ENCODE peak calls at places on chromosomes 1 and 21, in eight cellular contexts. One of them, this sample, is unnamed. For H3K9me3, the result is how much of the 10 kb centered on the place peaks cover.

GRCh38 chr1:179090923-179091322 is 9.1 kb downstream of the TOR3A start:
- DNase-seq in colonic mucosa: no peak
- DNase-seq in heart left ventricle: no peak
- DNase-seq in cardiac muscle cell: no peak
- DNase-seq in gastrocnemius medialis: no peak
- DNase-seq in K562: no peak
- DNase-seq in mammary epithelial cell: no peak
- DNase-seq in effector memory CD4-positive, alpha-beta T cell: no peak
- DNase-seq in this sample: no peak

GRCh38 chr1:98410082-98410481 is 251.4 kb upstream of the SNX7 start:
- DNase-seq in colonic mucosa: no peak
- DNase-seq in heart left ventricle: no peak
- DNase-seq in cardiac muscle cell: no peak
- DNase-seq in gastrocnemius medialis: no peak
- DNase-seq in K562: no peak
- DNase-seq in mammary epithelial cell: no peak
- DNase-seq in effector memory CD4-positive, alpha-beta T cell: no peak
- DNase-seq in this sample: no peak

GRCh38 chr1:240070188-240070587 is 21.5 kb upstream of the FMN2 start:
- DNase-seq in colonic mucosa: no peak
- DNase-seq in heart left ventricle: no peak
- DNase-seq in cardiac muscle cell: no peak
- DNase-seq in gastrocnemius medialis: no peak
- DNase-seq in K562: no peak
- DNase-seq in mammary epithelial cell: no peak
- DNase-seq in effector memory CD4-positive, alpha-beta T cell: no peak
- DNase-seq in this sample: no peak

GRCh38 chr1:53125122-53125521 is 17.3 kb downstream of the SLC1A7 start:
- DNase-seq in colonic mucosa: no peak
- DNase-seq in heart left ventricle: no peak
- DNase-seq in cardiac muscle cell: no peak
- DNase-seq in gastrocnemius medialis: no peak
- DNase-seq in K562: no peak
- DNase-seq in mammary epithelial cell: no peak
- DNase-seq in effector memory CD4-positive, alpha-beta T cell: no peak
- DNase-seq in this sample: no peak

GRCh38 chr1:225928186-225929175 is 4.4 kb upstream of the PYCR2 start:
- DNase-seq in colonic mucosa: no peak
- DNase-seq in heart left ventricle: no peak
- DNase-seq in cardiac muscle cell: no peak
- DNase-seq in gastrocnemius medialis: no peak
- DNase-seq in K562: peak
- DNase-seq in mammary epithelial cell: no peak
- DNase-seq in effector memory CD4-positive, alpha-beta T cell: no peak
- DNase-seq in this sample: no peak

GRCh38 chr1:69982992-69983391 is 222.4 kb downstream of the LRRC40 start:
- DNase-seq in colonic mucosa: no peak
- DNase-seq in heart left ventricle: no peak
- DNase-seq in cardiac muscle cell: no peak
- DNase-seq in gastrocnemius medialis: no peak
- DNase-seq in K562: no peak
- DNase-seq in mammary epithelial cell: peak
- DNase-seq in effector memory CD4-positive, alpha-beta T cell: no peak
- DNase-seq in this sample: peak

GRCh38 chr1:117541003-117541402 is 64.8 kb upstream of the TENT5C start:
- DNase-seq in colonic mucosa: no peak
- DNase-seq in heart left ventricle: no peak
- DNase-seq in cardiac muscle cell: no peak
- DNase-seq in gastrocnemius medialis: peak
- DNase-seq in K562: no peak
- DNase-seq in mammary epithelial cell: no peak
- DNase-seq in effector memory CD4-positive, alpha-beta T cell: no peak
- DNase-seq in this sample: no peak

GRCh38 chr1:114319480-114319879 is 165.8 kb upstream of the SYT6 start:
- DNase-seq in colonic mucosa: no peak
- DNase-seq in heart left ventricle: no peak
- DNase-seq in cardiac muscle cell: no peak
- DNase-seq in gastrocnemius medialis: no peak
- DNase-seq in K562: no peak
- DNase-seq in mammary epithelial cell: peak
- DNase-seq in effector memory CD4-positive, alpha-beta T cell: no peak
- DNase-seq in this sample: peak

DNA sequence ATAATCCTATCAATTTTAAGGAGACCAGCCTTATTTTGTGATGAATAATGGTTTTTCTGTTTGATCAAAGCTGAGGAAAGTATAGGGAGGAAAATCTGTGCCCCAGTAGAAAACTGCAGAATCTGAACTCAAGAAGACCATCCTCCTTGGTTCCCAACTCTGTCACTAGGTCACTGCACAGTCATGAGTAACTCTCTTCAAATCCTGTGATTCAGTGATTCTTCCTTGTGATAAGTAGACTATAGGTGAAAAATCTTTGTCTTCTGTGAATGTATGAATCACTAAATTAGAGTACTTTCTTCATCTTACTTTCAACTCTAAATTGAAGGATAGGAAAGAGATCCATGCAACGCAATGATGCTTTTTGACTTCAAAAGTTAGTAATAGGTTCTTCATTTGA is 13.3 kb upstream of the OR2L5 start:
- DNase-seq in colonic mucosa: no peak
- DNase-seq in heart left ventricle: no peak
- DNase-seq in cardiac muscle cell: no peak
- DNase-seq in gastrocnemius medialis: no peak
- DNase-seq in K562: no peak
- DNase-seq in mammary epithelial cell: peak
- DNase-seq in effector memory CD4-positive, alpha-beta T cell: no peak
- DNase-seq in this sample: no peak
- H3K9me3 ChIP-seq in colonic mucosa: under half
- H3K9me3 ChIP-seq in heart left ventricle: under half
- H3K9me3 ChIP-seq in cardiac muscle cell: under half
- H3K9me3 ChIP-seq in gastrocnemius medialis: under half
- H3K9me3 ChIP-seq in K562: under half
- H3K9me3 ChIP-seq in mammary epithelial cell: under half
- H3K9me3 ChIP-seq in effector memory CD4-positive, alpha-beta T cell: under half
- H3K9me3 ChIP-seq in this sample: under half

GRCh38 chr1:68977211-68977610 is 480.3 kb upstream of the DEPDC1 start:
- DNase-seq in colonic mucosa: no peak
- DNase-seq in heart left ventricle: no peak
- DNase-seq in cardiac muscle cell: no peak
- DNase-seq in gastrocnemius medialis: no peak
- DNase-seq in K562: no peak
- DNase-seq in mammary epithelial cell: no peak
- DNase-seq in effector memory CD4-positive, alpha-beta T cell: no peak
- DNase-seq in this sample: no peak
- H3K9me3 ChIP-seq in colonic mucosa: under half
- H3K9me3 ChIP-seq in heart left ventricle: under half
- H3K9me3 ChIP-seq in cardiac muscle cell: under half
- H3K9me3 ChIP-seq in gastrocnemius medialis: under half
- H3K9me3 ChIP-seq in K562: under half
- H3K9me3 ChIP-seq in mammary epithelial cell: under half
- H3K9me3 ChIP-seq in effector memory CD4-positive, alpha-beta T cell: under half
- H3K9me3 ChIP-seq in this sample: under half

GRCh38 chr1:30485072-30485471 is 238.3 kb downstream of the MATN1 start:
- DNase-seq in colonic mucosa: no peak
- DNase-seq in heart left ventricle: no peak
- DNase-seq in cardiac muscle cell: no peak
- DNase-seq in gastrocnemius medialis: no peak
- DNase-seq in K562: no peak
- DNase-seq in mammary epithelial cell: no peak
- DNase-seq in effector memory CD4-positive, alpha-beta T cell: no peak
- DNase-seq in this sample: no peak
- H3K9me3 ChIP-seq in colonic mucosa: under half
- H3K9me3 ChIP-seq in heart left ventricle: under half
- H3K9me3 ChIP-seq in cardiac muscle cell: under half
- H3K9me3 ChIP-seq in gastrocnemius medialis: under half
- H3K9me3 ChIP-seq in K562: under half
- H3K9me3 ChIP-seq in mammary epithelial cell: under half
- H3K9me3 ChIP-seq in effector memory CD4-positive, alpha-beta T cell: under half
- H3K9me3 ChIP-seq in this sample: under half

GRCh38 chr1:27967884-27968466 is 8.2 kb downstream of the XKR8 start:
- DNase-seq in colonic mucosa: no peak
- DNase-seq in heart left ventricle: no peak
- DNase-seq in cardiac muscle cell: no peak
- DNase-seq in gastrocnemius medialis: no peak
- DNase-seq in K562: no peak
- DNase-seq in mammary epithelial cell: no peak
- DNase-seq in effector memory CD4-positive, alpha-beta T cell: no peak
- DNase-seq in this sample: no peak
- H3K9me3 ChIP-seq in colonic mucosa: under half
- H3K9me3 ChIP-seq in heart left ventricle: under half
- H3K9me3 ChIP-seq in cardiac muscle cell: under half
- H3K9me3 ChIP-seq in gastrocnemius medialis: under half
- H3K9me3 ChIP-seq in K562: under half
- H3K9me3 ChIP-seq in mammary epithelial cell: under half
- H3K9me3 ChIP-seq in effector memory CD4-positive, alpha-beta T cell: under half
- H3K9me3 ChIP-seq in this sample: under half

DNA sequence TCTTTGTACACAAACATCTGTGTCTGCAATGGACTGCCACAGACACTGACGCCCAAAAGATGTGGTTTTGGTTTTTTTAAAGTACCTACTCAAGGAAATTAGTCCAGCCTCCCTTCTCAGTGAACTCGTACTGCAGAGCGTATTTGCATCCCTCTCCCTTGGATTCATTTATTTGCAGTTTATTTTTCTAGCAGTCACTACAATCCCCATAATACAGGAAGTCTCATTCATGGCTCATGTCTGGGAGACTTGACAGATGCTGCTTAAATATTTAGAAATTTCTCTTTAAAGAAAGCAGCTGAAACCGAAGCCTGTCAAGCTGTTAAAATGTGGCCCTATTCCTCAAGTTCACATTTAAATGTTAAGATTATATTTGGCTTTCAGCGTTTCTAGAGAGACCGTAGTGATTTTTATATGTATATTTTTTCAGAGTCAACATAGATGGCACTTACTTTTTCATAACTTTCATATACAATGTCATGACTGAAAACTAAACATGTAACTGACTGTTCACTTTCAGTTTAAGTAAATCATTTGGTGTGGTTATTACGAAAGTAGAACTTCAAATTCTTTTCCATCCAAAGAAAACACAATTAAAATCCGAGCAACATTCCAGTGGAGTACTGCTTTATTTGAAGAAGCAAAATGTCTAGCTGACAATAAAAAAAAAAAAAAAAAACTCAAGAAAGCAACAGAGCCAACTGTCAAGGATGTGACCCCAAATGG is 38.0 kb downstream of the MIS18A start:
- DNase-seq in colonic mucosa: no peak
- DNase-seq in heart left ventricle: no peak
- DNase-seq in cardiac muscle cell: no peak
- DNase-seq in gastrocnemius medialis: no peak
- DNase-seq in K562: no peak
- DNase-seq in mammary epithelial cell: no peak
- DNase-seq in effector memory CD4-positive, alpha-beta T cell: no peak
- DNase-seq in this sample: no peak
- H3K9me3 ChIP-seq in colonic mucosa: under half
- H3K9me3 ChIP-seq in heart left ventricle: under half
- H3K9me3 ChIP-seq in cardiac muscle cell: under half
- H3K9me3 ChIP-seq in gastrocnemius medialis: under half
- H3K9me3 ChIP-seq in K562: under half
- H3K9me3 ChIP-seq in mammary epithelial cell: under half
- H3K9me3 ChIP-seq in effector memory CD4-positive, alpha-beta T cell: under half
- H3K9me3 ChIP-seq in this sample: under half

GRCh38 chr1:248144513-248145198 is at the start of gene OR2M5:
- DNase-seq in colonic mucosa: no peak
- DNase-seq in heart left ventricle: no peak
- DNase-seq in cardiac muscle cell: no peak
- DNase-seq in gastrocnemius medialis: no peak
- DNase-seq in K562: no peak
- DNase-seq in mammary epithelial cell: no peak
- DNase-seq in effector memory CD4-positive, alpha-beta T cell: no peak
- DNase-seq in this sample: no peak
- H3K9me3 ChIP-seq in colonic mucosa: under half
- H3K9me3 ChIP-seq in heart left ventricle: under half
- H3K9me3 ChIP-seq in cardiac muscle cell: under half
- H3K9me3 ChIP-seq in gastrocnemius medialis: under half
- H3K9me3 ChIP-seq in K562: under half
- H3K9me3 ChIP-seq in mammary epithelial cell: under half
- H3K9me3 ChIP-seq in effector memory CD4-positive, alpha-beta T cell: under half
- H3K9me3 ChIP-seq in this sample: under half

DNA sequence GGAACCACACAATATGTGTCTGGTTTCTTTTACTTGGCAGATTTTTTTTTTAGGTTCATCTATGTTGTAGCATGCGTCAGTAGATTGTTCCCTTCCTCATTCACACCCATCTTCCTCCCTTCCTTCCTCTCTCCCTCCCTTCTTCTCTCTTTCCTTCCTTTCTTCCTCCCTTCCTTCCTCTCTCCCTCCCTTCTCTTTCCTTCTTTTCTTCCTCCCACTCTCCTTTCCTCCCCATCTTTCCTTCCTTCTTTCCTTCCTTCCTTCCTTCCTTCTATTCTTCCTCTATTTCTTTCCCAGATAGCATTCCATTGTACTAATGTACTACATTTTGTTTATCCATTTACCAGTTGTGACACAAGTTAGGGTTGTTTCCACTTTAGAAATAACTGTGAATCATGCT is 218.0 kb downstream of the RGS7 start:
- DNase-seq in colonic mucosa: no peak
- DNase-seq in heart left ventricle: no peak
- DNase-seq in cardiac muscle cell: no peak
- DNase-seq in gastrocnemius medialis: no peak
- DNase-seq in K562: no peak
- DNase-seq in mammary epithelial cell: no peak
- DNase-seq in effector memory CD4-positive, alpha-beta T cell: no peak
- DNase-seq in this sample: no peak
- H3K9me3 ChIP-seq in colonic mucosa: under half
- H3K9me3 ChIP-seq in heart left ventricle: under half
- H3K9me3 ChIP-seq in cardiac muscle cell: under half
- H3K9me3 ChIP-seq in gastrocnemius medialis: under half
- H3K9me3 ChIP-seq in K562: under half
- H3K9me3 ChIP-seq in mammary epithelial cell: under half
- H3K9me3 ChIP-seq in effector memory CD4-positive, alpha-beta T cell: under half
- H3K9me3 ChIP-seq in this sample: under half

DNA sequence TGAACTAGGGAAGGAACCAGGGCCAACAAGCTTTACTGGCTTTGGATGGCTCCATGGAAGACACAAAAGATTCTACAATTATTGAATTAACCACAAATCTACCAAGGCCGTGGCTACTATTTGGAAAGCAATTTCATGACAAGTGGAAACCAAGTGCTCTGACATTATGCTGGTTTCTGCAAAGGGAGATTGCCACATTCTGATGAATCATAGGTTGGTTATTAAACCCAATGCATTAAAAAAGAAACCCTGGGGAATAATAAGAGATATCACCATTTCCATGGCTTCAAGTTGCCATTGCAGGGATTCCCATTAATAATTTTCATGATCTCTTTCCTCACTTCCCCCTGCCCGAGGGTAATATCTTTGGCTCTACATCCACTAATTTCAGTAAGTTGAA is 359.2 kb upstream of the NCAM2 start:
- DNase-seq in colonic mucosa: no peak
- DNase-seq in heart left ventricle: no peak
- DNase-seq in cardiac muscle cell: no peak
- DNase-seq in gastrocnemius medialis: no peak
- DNase-seq in K562: no peak
- DNase-seq in mammary epithelial cell: no peak
- DNase-seq in effector memory CD4-positive, alpha-beta T cell: no peak
- DNase-seq in this sample: no peak
- H3K9me3 ChIP-seq in colonic mucosa: under half
- H3K9me3 ChIP-seq in heart left ventricle: under half
- H3K9me3 ChIP-seq in cardiac muscle cell: under half
- H3K9me3 ChIP-seq in gastrocnemius medialis: under half
- H3K9me3 ChIP-seq in K562: under half
- H3K9me3 ChIP-seq in mammary epithelial cell: under half
- H3K9me3 ChIP-seq in effector memory CD4-positive, alpha-beta T cell: under half
- H3K9me3 ChIP-seq in this sample: under half

This sample was measured in astrocyte.